ENCODE peak calls at places on chromosomes 6 and 20, in nine cellular contexts. V, X, L, H, F, J, G, Z and S are unnamed samples. For H3K4me1, the result is how much of the 10 kb centered on the place peaks cover.

GRCh38 chr6:112283621-112284020 is 29.3 kb upstream of the LAMA4 start:
- DNase-seq in H (no peak), Z (no peak), F (no peak), X (no peak), G (no peak), V (no peak), L (no peak), J (no peak), S (no peak)

GRCh38 chr6:63527658-63528514 is 44.4 kb upstream of the LOC128125822 start:
- DNase-seq in Z (no peak), J (no peak), L (peak), F (peak), H (no peak), X (peak), G (no peak), V (no peak), S (no peak)

GRCh38 chr20:30175681-30176080 is 1081.8 kb upstream of the DEFB115 start:
- DNase-seq in Z (no peak), F (no peak), L (no peak), V (no peak), G (no peak), J (peak), H (no peak), X (no peak), S (no peak)

GRCh38 chr20:58349586-58349985 is 39.4 kb upstream of the VAPB start:
- DNase-seq in L (no peak), H (no peak), J (no peak), V (no peak), Z (no peak), G (no peak), F (no peak), X (peak), S (no peak)

GRCh38 chr6:19538086-19538485 is 299.1 kb upstream of the ID4 start:
- DNase-seq in V (no peak), H (no peak), G (peak), L (peak), X (no peak), J (no peak), Z (no peak), F (no peak), S (no peak)

GRCh38 chr20:62617711-62618483 is 24.4 kb upstream of the SLCO4A1 start:
- DNase-seq in L (peak), J (peak), H (no peak), Z (no peak), V (no peak), G (no peak), X (no peak), F (peak), S (no peak)

GRCh38 chr6:6008648-6009421 is 2.1 kb upstream of the NRN1 start:
- DNase-seq in Z (no peak), H (no peak), L (peak), G (no peak), J (peak), V (peak), F (peak), X (no peak), S (peak)

GRCh38 chr6:75306074-75306473 is 21.5 kb upstream of the TMEM30A start:
- DNase-seq in Z (no peak), L (no peak), H (no peak), X (peak), G (no peak), F (no peak), J (no peak), V (no peak), S (no peak)

GRCh38 chr6:106591111-106591825 is 38.0 kb downstream of the RTN4IP1 start:
- DNase-seq in X (peak), Z (no peak), G (no peak), F (no peak), H (no peak), J (no peak), V (no peak), L (no peak), S (no peak)

GRCh38 chr6:35651244-35651643 is 37.5 kb downstream of the FKBP5 start:
- DNase-seq in G (no peak), F (no peak), L (no peak), Z (no peak), V (no peak), J (no peak), H (no peak), X (no peak), S (no peak)

GRCh38 chr6:54191460-54191859 is 80.2 kb downstream of the MLIP start:
- DNase-seq in F (no peak), Z (no peak), G (no peak), H (no peak), J (no peak), L (no peak), V (no peak), X (peak), S (no peak)

GRCh38 chr6:17709476-17709875 is 2.8 kb upstream of the NUP153 start:
- DNase-seq in F (no peak), H (no peak), V (no peak), L (no peak), Z (no peak), J (no peak), G (no peak), X (no peak), S (no peak)

GRCh38 chr6:49497308-49497707 is 2.4 kb upstream of the GLYATL3 start:
- DNase-seq in X (no peak), L (no peak), J (no peak), H (no peak), F (no peak), G (no peak), V (no peak), Z (no peak), S (no peak)

GRCh38 chr6:48919555-48919954 is 543.5 kb downstream of the MMUT start:
- DNase-seq in J (no peak), X (no peak), L (no peak), Z (no peak), F (no peak), V (no peak), G (no peak), H (no peak), S (no peak)

GRCh38 chr20:32610897-32611218 is 25.7 kb upstream of the NOL4L start:
- DNase-seq in H (no peak), G (no peak), F (no peak), J (no peak), L (no peak), X (no peak), V (no peak), Z (no peak), S (no peak)

GRCh38 chr6:112191509-112191908 is 62.9 kb downstream of the LAMA4 start:
- DNase-seq in Z (no peak), X (no peak), J (no peak), L (no peak), V (no peak), H (no peak), G (no peak), F (no peak), S (no peak)

GRCh38 chr20:49560646-49561045 is 7.3 kb downstream of the PTGIS start:
- DNase-seq in X (no peak), J (no peak), Z (no peak), V (no peak), L (peak), H (no peak), G (no peak), F (no peak), S (no peak)

GRCh38 chr20:49561256-49561655 is 6.7 kb downstream of the PTGIS start:
- DNase-seq in V (no peak), F (no peak), L (peak), Z (no peak), J (no peak), X (no peak), H (no peak), G (no peak), S (no peak)

GRCh38 chr20:49559411-49560081 is 8.4 kb downstream of the PTGIS start:
- DNase-seq in V (no peak), H (no peak), Z (no peak), L (no peak), J (no peak), X (no peak), G (no peak), F (no peak), S (no peak)

GRCh38 chr20:49558826-49559225 is 9.1 kb downstream of the PTGIS start:
- DNase-seq in Z (no peak), F (no peak), V (no peak), H (no peak), L (no peak), G (no peak), J (no peak), X (no peak), S (no peak)

GRCh38 chr20:49560186-49560585 is 7.8 kb downstream of the PTGIS start:
- DNase-seq in H (no peak), J (no peak), V (no peak), X (no peak), G (no peak), F (no peak), Z (no peak), L (no peak), S (no peak)
- H3K4me1 ChIP-seq in H (under half), J (under half), V (under half), X (under half), G (under half), F (under half), Z (half or more), L (under half), S (under half)

GRCh38 chr6:163418273-163419029 is 3.9 kb downstream of the QKI start:
- DNase-seq in G (no peak), Z (no peak), J (no peak), H (no peak), V (no peak), L (no peak), F (no peak), X (no peak), S (no peak)

GRCh38 chr6:163416640-163417253 is 2.2 kb downstream of the QKI start:
- DNase-seq in Z (no peak), L (peak), V (no peak), X (peak), H (no peak), F (no peak), J (no peak), G (no peak), S (no peak)

GRCh38 chr6:163416380-163416629 is 1.8 kb downstream of the QKI start:
- DNase-seq in Z (no peak), H (no peak), J (no peak), F (no peak), G (no peak), V (no peak), L (no peak), X (no peak), S (no peak)

GRCh38 chr6:163415620-163416379 is 1.3 kb downstream of the QKI start:
- DNase-seq in J (peak), G (no peak), X (peak), Z (no peak), L (peak), H (no peak), V (peak), F (peak), S (no peak)

GRCh38 chr6:163417595-163417994 is 3.1 kb downstream of the QKI start:
- DNase-seq in G (no peak), H (no peak), F (no peak), X (no peak), J (no peak), L (no peak), Z (no peak), V (no peak), S (no peak)
- H3K4me3 ChIP-seq in G (peak), H (peak), F (no peak), X (peak), J (peak), L (peak), Z (peak), V (peak), S (peak)

DNA sequence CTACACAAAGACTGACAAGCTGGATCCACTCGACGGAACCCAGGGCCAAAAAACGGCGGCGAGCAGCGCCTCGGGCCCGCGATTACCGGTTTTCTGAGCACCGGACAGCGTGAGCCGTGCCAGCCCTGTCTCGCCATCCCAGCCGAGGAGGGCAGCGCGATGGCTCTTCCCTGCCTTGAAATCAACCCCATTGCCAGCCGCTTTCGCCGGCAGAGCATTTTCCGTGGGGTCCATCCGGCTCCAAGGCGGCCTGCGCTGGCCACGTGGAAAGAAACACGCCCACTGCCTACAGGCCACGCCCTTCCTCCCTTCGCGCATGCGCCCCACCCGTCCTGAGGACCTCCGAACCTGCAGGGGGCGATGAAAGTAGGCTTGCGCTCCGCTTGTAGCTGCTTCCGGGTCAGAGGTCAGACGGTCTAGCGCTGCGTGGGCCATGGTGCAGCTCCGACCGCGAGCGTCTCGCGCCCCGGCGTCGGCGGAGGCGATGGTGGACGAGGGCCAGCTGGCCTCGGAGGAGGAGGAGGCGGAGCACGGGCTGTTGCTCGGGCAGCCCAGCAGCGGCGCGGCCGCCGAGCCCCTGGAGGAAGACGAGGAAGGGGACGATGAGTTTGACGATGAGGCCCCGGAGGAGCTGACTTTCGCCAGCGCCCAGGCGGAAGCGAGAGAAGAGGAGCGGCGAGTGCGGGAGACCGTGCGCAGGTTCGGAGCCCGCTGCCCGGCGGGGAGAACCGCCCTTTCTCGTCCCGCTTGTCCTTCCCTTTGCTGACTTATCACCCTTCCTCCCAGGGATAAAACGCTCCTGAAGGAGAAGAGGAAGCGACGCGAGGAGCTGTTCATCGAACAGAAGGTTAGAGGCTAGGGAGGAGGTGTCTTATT is at the start of gene NOL7:
- DNase-seq in V (peak), L (peak), F (peak), Z (peak), J (peak), X (peak), H (peak), G (peak), S (peak)
- TF ChIP-seq POLR2A in V (peak), L (no peak), F (peak), Z (no peak), J (peak), X (peak), H (peak), G (peak), S (peak)

GRCh38 chr20:51337126-51337805 is 205.3 kb downstream of the NFATC2 start:
- DNase-seq in X (no peak), V (no peak), L (no peak), Z (no peak), J (no peak), G (no peak), H (no peak), F (no peak), S (no peak)

GRCh38 chr20:51334609-51335008 is 207.9 kb downstream of the NFATC2 start:
- DNase-seq in V (no peak), X (no peak), H (no peak), L (no peak), Z (no peak), F (no peak), G (no peak), J (peak), S (no peak)

GRCh38 chr20:51333971-51334370 is 208.5 kb downstream of the NFATC2 start:
- DNase-seq in Z (no peak), X (no peak), H (no peak), J (no peak), V (no peak), L (no peak), G (no peak), F (no peak), S (no peak)

GRCh38 chr20:51333446-51333845 is 209.1 kb downstream of the NFATC2 start:
- DNase-seq in F (no peak), Z (no peak), H (no peak), G (no peak), X (no peak), L (no peak), V (no peak), J (no peak), S (no peak)

GRCh38 chr20:51335329-51335841 is 207.1 kb downstream of the NFATC2 start:
- DNase-seq in F (no peak), H (no peak), J (no peak), L (no peak), X (peak), V (no peak), G (no peak), Z (no peak), S (no peak)
- H3K4me1 ChIP-seq in F (under half), H (under half), J (under half), L (under half), X (under half), V (under half), G (under half), Z (under half), S (under half)

DNA sequence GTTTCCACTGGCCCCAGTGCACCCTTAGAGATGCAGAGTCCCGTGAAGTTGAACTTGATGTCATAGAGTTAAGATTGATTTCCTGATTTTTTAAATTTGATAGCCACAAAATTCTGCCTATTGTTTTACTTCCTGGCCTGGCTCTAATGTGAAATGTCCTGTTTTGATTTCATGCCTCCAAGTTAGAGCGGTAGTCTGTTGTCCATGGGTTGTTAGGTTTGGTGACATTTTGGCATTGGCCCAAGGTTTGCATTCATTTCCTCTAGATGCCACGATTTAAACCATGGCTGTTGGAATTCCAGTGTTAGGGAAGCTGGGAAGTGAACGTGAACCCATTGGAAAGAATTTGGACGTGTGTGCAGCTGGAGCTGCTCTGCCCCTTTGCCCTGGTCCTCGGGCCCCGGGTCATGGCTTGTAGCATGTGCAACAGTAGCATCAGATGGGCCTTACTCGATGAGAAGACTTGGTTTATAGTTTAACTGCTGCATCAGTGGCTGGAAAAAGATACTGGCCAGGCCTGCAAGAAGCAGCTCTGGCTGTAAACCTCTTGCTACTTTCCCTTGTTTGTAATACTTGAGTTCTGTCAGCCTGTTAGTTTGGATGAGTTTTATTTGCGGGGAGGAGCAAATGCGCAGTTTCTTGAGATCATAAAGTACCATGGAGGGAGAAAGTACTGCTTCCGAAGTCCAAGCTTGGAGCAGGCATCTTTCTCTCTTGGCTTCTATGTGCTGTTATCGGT is 121.5 kb upstream of the CLDN20 start:
- DNase-seq in Z (no peak), F (no peak), J (no peak), L (no peak), V (no peak), H (no peak), X (no peak), G (no peak), S (no peak)
- H3K4me3 ChIP-seq in Z (no peak), F (no peak), J (no peak), L (no peak), V (no peak), H (no peak), X (no peak), G (no peak), S (peak)

GRCh38 chr6:108558372-108559096 is 2.2 kb upstream of the FOXO3 start:
- DNase-seq in F (peak), Z (no peak), G (peak), V (peak), X (peak), H (peak), L (peak), J (peak), S (peak)
- TF ChIP-seq POLR2A in F (peak), Z (no peak), G (peak), V (peak), X (no peak), H (peak), L (no peak), J (no peak), S (peak)

GRCh38 chr6:36678488-36679042 is at the start of gene CDKN1A:
- DNase-seq in H (no peak), X (peak), V (no peak), Z (no peak), F (peak), J (peak), L (peak), G (no peak), S (peak)

GRCh38 chr6:36676142-36677058 is 2.1 kb upstream of the CDKN1A start:
- DNase-seq in J (peak), F (no peak), G (no peak), L (no peak), X (peak), V (no peak), Z (no peak), H (no peak), S (no peak)

GRCh38 chr6:36679043-36679821 is 718 bp downstream of the CDKN1A start:
- DNase-seq in V (no peak), X (peak), G (no peak), H (no peak), J (peak), F (peak), Z (no peak), L (peak), S (peak)

GRCh38 chr6:36677059-36677749 is 1.3 kb upstream of the CDKN1A start:
- DNase-seq in Z (no peak), X (no peak), F (no peak), H (no peak), J (peak), L (no peak), V (no peak), G (no peak), S (no peak)

GRCh38 chr6:36677753-36678487 is 594 bp upstream of the CDKN1A start:
- DNase-seq in X (no peak), F (no peak), H (no peak), Z (no peak), G (no peak), V (no peak), J (peak), L (no peak), S (no peak)
- H3K4me1 ChIP-seq in X (under half), F (under half), H (under half), Z (half or more), G (under half), V (under half), J (half or more), L (under half), S (under half)

GRCh38 chr20:50146732-50147662 is 6.5 kb downstream of the PEDS1 start:
- DNase-seq in X (peak), F (no peak), G (no peak), J (peak), L (peak), V (peak), Z (no peak), H (no peak), S (no peak)
- H3K4me3 ChIP-seq in X (no peak), F (no peak), G (no peak), J (no peak), L (no peak), V (peak), Z (no peak), H (peak), S (no peak)

DNA sequence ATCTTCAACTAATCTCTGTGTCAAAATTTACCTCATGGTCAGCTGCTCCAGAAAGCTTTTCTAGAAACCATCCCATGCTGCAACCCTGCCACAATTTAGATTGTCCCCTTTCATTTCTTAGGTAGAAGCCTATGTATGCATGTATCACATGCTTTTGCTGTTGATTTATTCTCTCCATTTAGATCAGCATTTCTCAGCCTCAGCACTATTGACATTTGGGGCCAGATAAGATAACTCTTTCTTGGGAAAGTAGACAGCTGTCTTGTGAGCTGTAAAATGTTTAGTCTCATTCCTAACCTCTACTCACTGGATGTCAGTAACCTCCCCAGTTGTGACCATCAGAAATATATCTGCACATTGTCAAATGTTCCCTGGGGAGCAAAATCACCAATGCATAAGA is 99.0 kb downstream of the PLCB1 start:
- DNase-seq in G (no peak), X (no peak), V (no peak), L (no peak), F (no peak), H (no peak), J (no peak), Z (no peak), S (no peak)
- TF ChIP-seq POLR2A in G (no peak), X (no peak), V (no peak), L (no peak), F (no peak), H (no peak), J (no peak), Z (no peak), S (no peak)

DNA sequence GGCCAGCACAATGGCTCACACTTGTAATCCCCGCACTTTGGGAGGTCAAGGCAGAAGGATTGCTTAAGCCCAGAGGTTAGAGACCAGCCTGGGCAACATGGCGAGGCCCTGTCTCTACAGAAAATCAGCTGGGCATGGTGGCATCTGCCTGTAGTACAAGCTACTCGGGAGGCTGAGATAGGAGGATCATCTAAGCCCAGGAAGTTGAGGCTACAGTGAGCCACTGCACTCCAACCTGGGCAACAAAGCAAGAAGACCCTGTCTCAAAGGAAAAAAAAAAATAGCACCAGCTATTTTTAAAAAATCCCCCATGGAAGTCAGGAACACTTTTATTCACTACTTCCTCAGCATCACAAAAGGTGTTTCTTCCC is 45.2 kb upstream of the FOXQ1 start:
- DNase-seq in G (no peak), Z (no peak), H (no peak), F (no peak), J (no peak), V (no peak), L (no peak), X (no peak), S (no peak)
- H3K4me1 ChIP-seq in G (under half), Z (under half), H (under half), F (under half), J (under half), V (under half), L (under half), X (under half), S (under half)